ENCODE peak calls at places on chromosome 18, in eight cellular contexts. One of them, this sample, is unnamed.

GRCh38 chr18:49510393-49511115 is 23.5 kb upstream of the C18orf32 start:
- DNase-seq in NCI-H1105: peak; percentile 87
- DNase-seq in T-helper 2 cell: peak; percentile 30
- DNase-seq in SHP77 treated with DMSO at 0.1 percent for 48 hours: peak; percentile 32
- DNase-seq in CD8-positive, alpha-beta memory T cell: peak; percentile 37
- DNase-seq in WTC11: peak; percentile 53
- DNase-seq in EH: peak; percentile 60
- DNase-seq in amniotic stem cell: no peak
- DNase-seq in this sample: peak; percentile 37

GRCh38 chr18:75116809-75117208 is 92.1 kb downstream of the PTGR3 start:
- DNase-seq in T-helper 2 cell: no peak
- DNase-seq in EH: no peak
- DNase-seq in amniotic stem cell: no peak
- DNase-seq in WTC11: no peak
- DNase-seq in SHP77 treated with DMSO at 0.1 percent for 48 hours: no peak
- DNase-seq in NCI-H1105: no peak
- DNase-seq in CD8-positive, alpha-beta memory T cell: no peak
- DNase-seq in this sample: no peak

GRCh38 chr18:8389391-8390340 is 219.6 kb upstream of the RAB12 start:
- DNase-seq in SHP77 treated with DMSO at 0.1 percent for 48 hours: peak; percentile 19
- DNase-seq in WTC11: peak; percentile 88
- DNase-seq in CD8-positive, alpha-beta memory T cell: no peak
- DNase-seq in T-helper 2 cell: no peak
- DNase-seq in amniotic stem cell: no peak
- DNase-seq in EH: peak; percentile 74
- DNase-seq in NCI-H1105: peak; percentile 5
- DNase-seq in this sample: no peak

GRCh38 chr18:38033282-38033681 is 467.7 kb upstream of the CELF4 start:
- DNase-seq in CD8-positive, alpha-beta memory T cell: no peak
- DNase-seq in SHP77 treated with DMSO at 0.1 percent for 48 hours: no peak
- DNase-seq in NCI-H1105: no peak
- DNase-seq in amniotic stem cell: no peak
- DNase-seq in EH: no peak
- DNase-seq in WTC11: no peak
- DNase-seq in T-helper 2 cell: no peak
- DNase-seq in this sample: no peak

GRCh38 chr18:30288662-30289414 is 753.7 kb downstream of the DSC3 start:
- DNase-seq in SHP77 treated with DMSO at 0.1 percent for 48 hours: no peak
- DNase-seq in NCI-H1105: no peak
- DNase-seq in amniotic stem cell: no peak
- DNase-seq in WTC11: no peak
- DNase-seq in CD8-positive, alpha-beta memory T cell: no peak
- DNase-seq in T-helper 2 cell: no peak
- DNase-seq in EH: no peak
- DNase-seq in this sample: no peak

GRCh38 chr18:31657823-31658669 is 26.3 kb downstream of the B4GALT6 start:
- DNase-seq in EH: no peak
- DNase-seq in NCI-H1105: peak; percentile 75
- DNase-seq in CD8-positive, alpha-beta memory T cell: no peak
- DNase-seq in T-helper 2 cell: no peak
- DNase-seq in WTC11: no peak
- DNase-seq in SHP77 treated with DMSO at 0.1 percent for 48 hours: no peak
- DNase-seq in amniotic stem cell: no peak
- DNase-seq in this sample: no peak

GRCh38 chr18:48173557-48173956 is 235.6 kb downstream of the ZBTB7C start:
- DNase-seq in T-helper 2 cell: no peak
- DNase-seq in CD8-positive, alpha-beta memory T cell: no peak
- DNase-seq in SHP77 treated with DMSO at 0.1 percent for 48 hours: no peak
- DNase-seq in EH: no peak
- DNase-seq in WTC11: no peak
- DNase-seq in amniotic stem cell: no peak
- DNase-seq in NCI-H1105: no peak
- DNase-seq in this sample: no peak

GRCh38 chr18:68721681-68722583 is 7.0 kb upstream of the TMX3 start:
- DNase-seq in SHP77 treated with DMSO at 0.1 percent for 48 hours: no peak
- DNase-seq in T-helper 2 cell: no peak
- DNase-seq in CD8-positive, alpha-beta memory T cell: no peak
- DNase-seq in amniotic stem cell: no peak
- DNase-seq in NCI-H1105: no peak
- DNase-seq in WTC11: no peak
- DNase-seq in EH: peak; percentile 30
- DNase-seq in this sample: no peak

GRCh38 chr18:74294526-74294925 is 2.8 kb upstream of the CYB5A start:
- DNase-seq in amniotic stem cell: no peak
- DNase-seq in WTC11: no peak
- DNase-seq in SHP77 treated with DMSO at 0.1 percent for 48 hours: no peak
- DNase-seq in CD8-positive, alpha-beta memory T cell: no peak
- DNase-seq in T-helper 2 cell: no peak
- DNase-seq in EH: peak; percentile 6
- DNase-seq in NCI-H1105: no peak
- DNase-seq in this sample: no peak

GRCh38 chr18:76491801-76492668 is 3.0 kb downstream of the ZNF516 start:
- DNase-seq in T-helper 2 cell: no peak
- DNase-seq in NCI-H1105: peak; percentile 31
- DNase-seq in amniotic stem cell: no peak
- DNase-seq in EH: peak; percentile 47
- DNase-seq in WTC11: peak; percentile 33
- DNase-seq in SHP77 treated with DMSO at 0.1 percent for 48 hours: no peak
- DNase-seq in CD8-positive, alpha-beta memory T cell: no peak
- DNase-seq in this sample: no peak

GRCh38 chr18:36469471-36469870 is 172.0 kb downstream of the FHOD3 start:
- DNase-seq in amniotic stem cell: no peak
- DNase-seq in NCI-H1105: no peak
- DNase-seq in SHP77 treated with DMSO at 0.1 percent for 48 hours: no peak
- DNase-seq in EH: no peak
- DNase-seq in CD8-positive, alpha-beta memory T cell: no peak
- DNase-seq in WTC11: no peak
- DNase-seq in T-helper 2 cell: no peak
- DNase-seq in this sample: no peak

GRCh38 chr18:9681217-9681616 is 26.9 kb upstream of the RAB31 start:
- DNase-seq in T-helper 2 cell: no peak
- DNase-seq in WTC11: no peak
- DNase-seq in NCI-H1105: no peak
- DNase-seq in EH: no peak
- DNase-seq in amniotic stem cell: no peak
- DNase-seq in SHP77 treated with DMSO at 0.1 percent for 48 hours: no peak
- DNase-seq in CD8-positive, alpha-beta memory T cell: no peak
- DNase-seq in this sample: no peak

GRCh38 chr18:43485565-43485964 is 208.3 kb upstream of the SYT4 start:
- DNase-seq in amniotic stem cell: no peak
- DNase-seq in EH: no peak
- DNase-seq in CD8-positive, alpha-beta memory T cell: no peak
- DNase-seq in T-helper 2 cell: no peak
- DNase-seq in WTC11: no peak
- DNase-seq in SHP77 treated with DMSO at 0.1 percent for 48 hours: peak; percentile 93
- DNase-seq in NCI-H1105: no peak
- DNase-seq in this sample: no peak

This sample was measured in CD4-positive, alpha-beta T cell.